ENCODE peak calls at places on chromosomes 3 and 15, in six cellular contexts. G is mesenchymal stem cell, K is neuronal stem cell, R is IMR-90, U is H1, D is H9. B is an unnamed sample.

GRCh38 chr3:148178508-148178907 is 519.2 kb upstream of the AGTR1 start:
- DNase-seq in U (no peak), G (peak; percentile 9), R (no peak), D (no peak), K (no peak), B (peak; percentile 4)

GRCh38 chr3:16789344-16790100 is 95.2 kb upstream of the PLCL2 start:
- DNase-seq in K (no peak), R (no peak), U (no peak), D (no peak), G (no peak), B (peak; percentile 47)

GRCh38 chr15:34116620-34117019 is 14.7 kb downstream of the PGBD4 start:
- DNase-seq in G (no peak), K (no peak), D (no peak), R (no peak), U (no peak), B (no peak)

GRCh38 chr15:79427781-79428598 is 4.1 kb upstream of the MINAR1 start:
- DNase-seq in R (no peak), D (no peak), U (no peak), G (no peak), K (no peak), B (no peak)

GRCh38 chr3:65785065-65785645 is 253.6 kb downstream of the MAGI1 start:
- DNase-seq in G (peak; percentile 65), U (no peak), K (peak; percentile 43), R (peak; percentile 80), D (no peak), B (peak; percentile 68)

GRCh38 chr3:56869157-56869889 is 67.6 kb upstream of the ARHGEF3 start:
- DNase-seq in R (peak; percentile 53), G (peak; percentile 29), D (no peak), U (no peak), K (no peak), B (no peak)

GRCh38 chr15:45148076-45149059 is 18.6 kb downstream of the DUOX1 start:
- DNase-seq in R (no peak), U (no peak), G (no peak), D (no peak), K (no peak), B (no peak)

GRCh38 chr15:67146214-67146613 is 80.8 kb downstream of the SMAD3 start:
- DNase-seq in U (no peak), R (peak; percentile 93), G (peak; percentile 89), K (no peak), D (no peak), B (no peak)

GRCh38 chr3:187739125-187739560 is 6.1 kb downstream of the BCL6 start:
- DNase-seq in G (no peak), R (no peak), D (no peak), U (no peak), K (peak; percentile 49), B (no peak)

GRCh38 chr3:187736418-187736871 is 8.8 kb downstream of the BCL6 start:
- DNase-seq in D (no peak), G (peak; percentile 97), U (no peak), K (no peak), R (peak; percentile 74), B (peak; percentile 91)

GRCh38 chr3:187738400-187739124 is 6.7 kb downstream of the BCL6 start:
- DNase-seq in U (peak; percentile 86), K (peak; percentile 88), D (peak; percentile 89), G (peak; percentile 95), R (peak; percentile 93), B (peak; percentile 97)

GRCh38 chr3:187738089-187738399 is 7.2 kb downstream of the BCL6 start:
- DNase-seq in G (no peak), R (no peak), U (no peak), D (no peak), K (no peak), B (no peak)

DNA sequence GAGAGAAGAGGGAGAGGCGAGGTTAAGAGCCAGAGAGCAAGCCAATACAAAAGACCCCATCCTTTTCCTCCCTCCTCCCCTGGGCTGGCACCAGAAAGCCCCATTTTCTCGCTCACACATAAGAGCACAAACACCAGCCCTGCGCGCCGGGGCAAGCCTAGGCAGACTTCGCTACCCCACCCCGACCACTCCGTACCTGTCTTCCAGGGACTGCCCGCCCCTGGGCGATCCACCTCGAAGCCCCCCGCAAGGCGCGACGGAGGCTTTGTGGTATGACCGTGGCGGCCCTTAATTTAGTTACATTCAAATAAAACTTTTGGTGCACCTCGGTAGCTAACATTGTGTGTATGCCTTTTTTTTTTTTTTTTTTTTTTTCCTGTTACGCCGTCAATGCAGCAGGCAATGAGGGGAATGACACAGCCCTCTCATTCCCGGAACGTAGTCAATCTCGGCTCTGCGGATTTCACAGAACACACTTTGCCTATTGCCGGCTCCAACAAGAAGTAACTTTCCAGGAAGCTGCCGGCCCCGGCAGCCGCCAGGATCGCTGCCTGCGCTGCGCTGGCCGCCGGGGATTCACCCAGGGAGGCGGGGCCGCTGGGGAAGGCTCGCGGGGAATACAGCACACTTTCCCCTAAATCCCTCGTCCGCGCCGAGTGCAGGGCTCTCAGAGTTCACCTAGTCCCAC is 7.7 kb downstream of the BCL6 start:
- DNase-seq in G (peak; percentile 91), D (peak; percentile 56), K (no peak), R (peak; percentile 65), U (no peak), B (peak; percentile 81)
- H3K4ac ChIP-seq in G (peak overlapping the region; percentile 89), D (no peak overlapping the region), K (no peak overlapping the region), R (peak overlapping the region; percentile 91), U (no peak overlapping the region), B (no peak overlapping the region)

DNA sequence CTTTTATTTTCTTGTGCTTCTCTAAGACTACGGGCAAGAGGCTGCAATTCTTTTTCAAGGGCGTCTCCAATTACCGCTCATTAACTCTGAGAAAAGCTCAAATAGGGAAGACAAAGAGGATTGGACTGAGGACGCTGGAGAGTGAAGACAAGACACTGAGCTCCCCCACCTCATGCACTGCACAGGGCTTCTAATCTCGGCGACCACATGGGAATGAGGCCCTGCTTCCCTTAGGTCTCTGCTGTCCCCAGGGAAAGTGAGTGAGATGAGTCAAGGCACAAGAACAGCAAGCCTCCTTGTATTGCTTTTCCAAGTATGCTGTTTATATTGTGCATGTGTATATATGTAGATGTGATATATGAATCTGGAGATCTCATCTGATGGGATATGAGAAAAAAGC is 392.2 kb upstream of the CFAP20DC start:
- DNase-seq in K (peak; percentile 52), R (no peak), D (no peak), G (peak; percentile 47), U (no peak), B (no peak)
- H3K4ac ChIP-seq in K (no peak overlapping the region), R (no peak overlapping the region), D (no peak overlapping the region), G (no peak overlapping the region), U (no peak overlapping the region), B (no peak overlapping the region)

GRCh38 chr3:171346011-171346410 is 114.2 kb downstream of the TNIK start:
- DNase-seq in D (no peak), K (no peak), R (no peak), U (no peak), G (no peak), B (no peak)

GRCh38 chr3:171346582-171346981 is 113.6 kb downstream of the TNIK start:
- DNase-seq in G (no peak), K (no peak), U (no peak), R (no peak), D (no peak), B (no peak)

GRCh38 chr3:171343688-171344087 is 116.5 kb downstream of the TNIK start:
- DNase-seq in G (no peak), K (no peak), D (no peak), R (no peak), U (no peak), B (no peak)

GRCh38 chr3:171347017-171347979 is 112.9 kb downstream of the TNIK start:
- DNase-seq in U (no peak), R (peak; percentile 53), D (no peak), K (no peak), G (peak; percentile 83), B (peak; percentile 81)

DNA sequence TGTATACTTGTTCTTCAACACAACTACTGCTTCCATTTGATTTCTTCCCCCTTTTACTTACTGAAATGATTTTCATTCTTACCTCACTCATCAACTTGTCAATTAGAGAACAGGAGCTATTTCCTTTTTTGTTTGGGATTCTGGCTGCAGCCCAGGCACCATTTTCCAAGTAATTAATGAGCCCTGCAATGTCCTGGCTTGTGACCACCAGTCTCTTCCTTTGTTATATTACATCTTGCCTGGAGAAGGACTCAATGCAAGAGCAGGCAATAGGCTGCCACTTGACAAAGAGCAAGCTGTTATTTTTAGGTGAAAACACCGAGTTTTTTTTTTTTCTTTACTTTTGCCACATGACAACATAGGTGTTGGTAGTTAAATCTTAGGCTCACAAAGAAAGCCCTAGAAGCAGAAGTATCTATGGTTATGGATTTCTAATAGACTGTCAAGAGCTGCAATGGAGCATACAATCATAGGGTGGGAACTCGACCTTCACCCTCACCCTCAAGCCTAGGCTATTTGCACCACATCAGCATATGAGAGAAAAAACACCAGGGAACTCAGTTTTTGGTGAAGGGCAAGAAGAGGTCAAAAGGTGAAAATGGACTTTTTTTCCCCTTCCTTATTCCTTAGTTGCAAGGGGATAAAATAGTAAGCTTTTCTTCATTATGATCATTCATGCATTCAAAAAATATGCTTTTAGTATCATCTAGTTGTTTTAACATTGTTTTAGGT is 114.9 kb downstream of the TNIK start:
- DNase-seq in D (no peak), R (no peak), U (no peak), K (no peak), G (no peak), B (no peak)
- H3K4ac ChIP-seq in D (no peak overlapping the region), R (no peak overlapping the region), U (no peak overlapping the region), K (no peak overlapping the region), G (no peak overlapping the region), B (no peak overlapping the region)

DNA sequence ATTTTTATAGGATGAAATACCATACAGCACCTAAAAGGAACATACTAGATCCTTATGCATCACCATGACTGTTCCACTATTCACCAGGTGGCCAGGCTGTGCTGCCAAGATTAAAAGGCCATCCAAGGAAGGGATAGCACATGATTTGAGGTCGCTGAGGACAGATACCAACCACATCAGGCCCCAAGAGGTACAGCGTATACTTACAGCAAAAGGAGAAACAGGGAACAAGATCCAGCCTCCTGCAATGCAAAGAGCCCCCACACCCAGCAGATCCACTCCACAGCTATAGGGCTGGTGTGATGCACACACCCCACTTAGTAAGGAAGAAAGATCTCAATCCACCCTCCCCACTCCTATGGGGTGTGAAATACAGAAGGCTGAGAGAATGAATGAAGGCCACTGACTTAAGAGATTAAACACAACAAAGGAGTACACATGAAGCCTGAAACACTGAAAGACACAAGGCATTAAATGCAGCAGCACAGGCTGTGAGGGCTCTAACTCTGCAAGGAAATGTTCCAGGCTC is 32.0 kb upstream of the ZNF445 start:
- DNase-seq in D (no peak), R (no peak), G (peak; percentile 24), U (no peak), K (peak; percentile 17), B (peak; percentile 8)
- H3K4ac ChIP-seq in D (no peak overlapping the region), R (no peak overlapping the region), G (no peak overlapping the region), U (peak overlapping the region; percentile 5), K (no peak overlapping the region), B (no peak overlapping the region)